ENCODE peak calls at places on chromosomes 11 and 22, in eight cellular contexts. Y is pancreas, S is K562, U is A549, X is lower lobe of right lung, T is RWPE2, L is right lobe of liver, G is body of pancreas. Z is an unnamed sample.

GRCh38 chr11:86211619-86212018 is 32.9 kb upstream of the EED start:
- ATAC-seq in Y (no peak), S (peak), U (no peak), X (no peak), T (peak), L (no peak), G (no peak), Z (no peak)

GRCh38 chr11:8722809-8723208 is 40.2 kb downstream of the RPL27A start:
- ATAC-seq in Y (no peak), S (no peak), U (no peak), X (no peak), T (no peak), L (no peak), G (no peak), Z (no peak)

GRCh38 chr11:86781546-86781945 is 18.8 kb upstream of the PRSS23 start:
- ATAC-seq in Y (no peak), S (peak), U (no peak), X (no peak), T (no peak), L (no peak), G (no peak), Z (no peak)

GRCh38 chr22:20273720-20274119 is 5.6 kb upstream of the RTN4R start:
- ATAC-seq in Y (no peak), S (no peak), U (no peak), X (no peak), T (no peak), L (no peak), G (no peak), Z (no peak)

GRCh38 chr11:60332923-60333322 is 5.9 kb downstream of the MS4A6E start:
- ATAC-seq in Y (no peak), S (no peak), U (no peak), X (peak), T (no peak), L (peak), G (no peak), Z (no peak)

GRCh38 chr11:89660234-89660633 is 49.9 kb upstream of the TRIM77 start:
- ATAC-seq in Y (no peak), S (no peak), U (no peak), X (no peak), T (no peak), L (peak), G (no peak), Z (no peak)

GRCh38 chr11:102914238-102915043 is 39.7 kb upstream of the MMP12 start:
- ATAC-seq in Y (peak), S (peak), U (peak), X (peak), T (peak), L (peak), G (peak), Z (peak)

GRCh38 chr22:28911279-28911640 is 27.9 kb downstream of the ZNRF3 start:
- ATAC-seq in Y (peak), S (no peak), U (peak), X (peak), T (no peak), L (peak), G (no peak), Z (peak)

GRCh38 chr22:24094966-24095365 is 83.9 kb downstream of the CABIN1 start:
- ATAC-seq in Y (no peak), S (no peak), U (no peak), X (no peak), T (no peak), L (no peak), G (no peak), Z (no peak)

GRCh38 chr11:30478923-30479322 is 107.2 kb downstream of the MPPED2 start:
- ATAC-seq in Y (peak), S (no peak), U (no peak), X (no peak), T (no peak), L (peak), G (no peak), Z (no peak)

GRCh38 chr22:44523981-44524759 is 26.1 kb upstream of the RTL6 start:
- ATAC-seq in Y (no peak), S (no peak), U (no peak), X (no peak), T (no peak), L (peak), G (peak), Z (peak)

GRCh38 chr22:44281706-44282637 is 30.8 kb downstream of the SHISAL1 start:
- ATAC-seq in Y (no peak), S (no peak), U (no peak), X (no peak), T (no peak), L (no peak), G (no peak), Z (no peak)

GRCh38 chr11:73637012-73637411 is 9.4 kb upstream of the PLEKHB1 start:
- ATAC-seq in Y (no peak), S (peak), U (no peak), X (no peak), T (no peak), L (no peak), G (no peak), Z (no peak)

GRCh38 chr22:47046411-47047065 is 284.1 kb downstream of the TBC1D22A start:
- ATAC-seq in Y (no peak), S (no peak), U (no peak), X (no peak), T (no peak), L (no peak), G (no peak), Z (no peak)

GRCh38 chr11:121929581-121929980 is 186.4 kb downstream of the BLID start:
- ATAC-seq in Y (peak), S (no peak), U (no peak), X (no peak), T (no peak), L (peak), G (peak), Z (no peak)

GRCh38 chr11:103681855-103682254 is 354.6 kb upstream of the DDI1 start:
- ATAC-seq in Y (peak), S (no peak), U (peak), X (peak), T (no peak), L (no peak), G (peak), Z (no peak)

GRCh38 chr11:95494856-95495255 is 263.9 kb upstream of the SESN3 start:
- ATAC-seq in Y (no peak), S (no peak), U (no peak), X (no peak), T (no peak), L (no peak), G (no peak), Z (no peak)

GRCh38 chr11:90930252-90930651 is 707.4 kb upstream of the CHORDC1 start:
- ATAC-seq in Y (no peak), S (no peak), U (no peak), X (no peak), T (no peak), L (no peak), G (no peak), Z (no peak)
- TF ChIP-seq CTCF in Y (no peak), S (no peak), U (no peak), X (no peak), T (no peak), L (no peak), G (no peak), Z (no peak)

GRCh38 chr22:30212363-30212995 is 34.1 kb downstream of the LIF start:
- ATAC-seq in Y (peak), S (no peak), U (peak), X (peak), T (peak), L (peak), G (peak), Z (peak)

GRCh38 chr22:30214703-30215405 is 31.7 kb downstream of the LIF start:
- ATAC-seq in Y (no peak), S (no peak), U (no peak), X (no peak), T (no peak), L (no peak), G (no peak), Z (no peak)

GRCh38 chr22:30211124-30211820 is 35.3 kb downstream of the LIF start:
- ATAC-seq in Y (no peak), S (no peak), U (no peak), X (no peak), T (no peak), L (no peak), G (no peak), Z (no peak)

GRCh38 chr22:30210235-30210831 is 36.2 kb downstream of the LIF start:
- ATAC-seq in Y (peak), S (no peak), U (peak), X (no peak), T (peak), L (no peak), G (peak), Z (no peak)

GRCh38 chr22:30212996-30213441 is 33.5 kb downstream of the LIF start:
- ATAC-seq in Y (no peak), S (no peak), U (peak), X (peak), T (peak), L (peak), G (no peak), Z (no peak)
- H3K27ac ChIP-seq in Y (peak), S (no peak), U (peak), X (peak), T (peak), L (peak), G (peak), Z (no peak)

GRCh38 chr11:65112226-65112550 is 516 bp downstream of the TM7SF2 start:
- ATAC-seq in Y (no peak), S (no peak), U (peak), X (no peak), T (no peak), L (no peak), G (no peak), Z (peak)

GRCh38 chr11:65113839-65114238 is 2.2 kb downstream of the TM7SF2 start:
- ATAC-seq in Y (peak), S (no peak), U (no peak), X (no peak), T (no peak), L (peak), G (peak), Z (no peak)

GRCh38 chr11:65113361-65113756 is 1.7 kb downstream of the TM7SF2 start:
- ATAC-seq in Y (no peak), S (no peak), U (no peak), X (no peak), T (no peak), L (no peak), G (no peak), Z (no peak)

GRCh38 chr11:65111537-65112225 is at the start of gene TM7SF2:
- ATAC-seq in Y (peak), S (peak), U (peak), X (peak), T (peak), L (peak), G (peak), Z (peak)

DNA sequence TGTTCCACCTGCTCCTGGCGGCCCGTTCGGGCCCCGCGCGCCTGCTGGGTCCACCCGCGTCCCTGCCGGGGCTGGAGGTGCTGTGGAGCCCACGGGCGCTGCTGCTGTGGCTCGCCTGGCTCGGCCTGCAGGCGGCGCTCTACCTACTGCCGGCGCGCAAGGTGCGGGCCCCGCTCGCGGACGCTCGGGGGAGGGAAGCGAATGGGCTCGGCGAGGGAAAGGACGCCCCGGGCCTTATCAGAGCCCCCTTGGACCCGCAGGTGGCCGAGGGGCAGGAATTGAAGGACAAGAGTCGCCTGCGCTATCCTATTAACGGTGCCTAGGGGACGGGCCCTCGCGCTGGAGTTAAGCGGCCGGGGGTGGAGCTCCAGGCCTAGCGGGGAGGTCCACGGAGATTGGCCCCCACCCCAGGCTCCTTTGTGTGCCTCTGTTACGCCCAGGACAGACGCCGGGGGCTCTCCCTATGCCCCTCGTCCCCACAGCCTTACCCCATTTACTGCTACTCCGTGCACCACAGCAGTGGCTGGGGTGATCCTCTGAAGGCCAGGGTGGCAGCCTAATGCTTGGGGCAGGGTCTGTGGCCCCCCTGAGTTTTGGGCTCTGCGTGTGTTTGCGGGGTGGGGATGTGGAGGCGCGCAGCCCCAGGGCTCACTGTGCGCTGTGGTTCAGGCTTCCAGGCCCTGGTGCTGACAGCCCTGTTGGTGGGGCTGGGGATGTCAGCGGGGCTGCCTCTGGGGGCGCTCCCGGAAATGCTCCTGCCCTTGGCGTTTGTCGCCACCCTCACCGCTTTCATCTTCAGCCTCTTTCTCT is 1.1 kb downstream of the TM7SF2 start:
- ATAC-seq in Y (peak), S (peak), U (peak), X (peak), T (peak), L (peak), G (peak), Z (peak)
- TF ChIP-seq CTCF in Y (peak), S (peak), U (peak), X (peak), T (peak), L (peak), G (peak), Z (peak)

DNA sequence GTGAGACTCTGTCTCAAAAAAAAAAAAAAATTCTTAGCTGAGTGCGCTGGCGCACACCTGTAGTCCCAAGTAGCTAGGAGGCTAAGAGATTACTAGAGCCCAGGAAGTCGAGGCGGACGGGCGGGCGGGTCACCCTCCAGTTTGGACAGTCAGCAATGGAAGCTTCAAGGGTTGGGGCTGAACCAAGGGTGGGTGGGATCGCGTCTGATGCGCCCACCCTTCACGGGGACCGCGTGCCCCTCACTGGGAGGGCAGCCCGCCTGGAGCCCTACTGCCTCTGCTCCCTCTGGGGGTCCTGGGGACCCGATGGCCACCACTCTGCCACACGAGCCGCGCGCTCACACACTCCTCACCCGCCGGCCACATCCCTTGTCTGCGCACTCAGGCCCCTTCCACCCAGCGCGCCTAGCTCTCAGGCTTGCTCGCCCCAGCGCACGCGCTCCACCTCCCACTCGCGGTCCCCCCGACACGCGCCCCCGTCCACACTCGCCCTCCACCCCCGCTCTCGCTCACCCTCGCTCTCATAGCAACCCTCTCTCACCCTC is 494 bp downstream of the CHID1 start:
- ATAC-seq in Y (no peak), S (peak), U (no peak), X (peak), T (peak), L (no peak), G (peak), Z (no peak)
- H3K27ac ChIP-seq in Y (no peak), S (peak), U (peak), X (peak), T (peak), L (no peak), G (peak), Z (peak)

GRCh38 chr22:21624120-21624879 is 5.5 kb downstream of the YDJC start:
- ATAC-seq in Y (no peak), S (peak), U (peak), X (no peak), T (peak), L (peak), G (no peak), Z (no peak)
- TF ChIP-seq CTCF in Y (no peak), S (no peak), U (peak), X (peak), T (peak), L (no peak), G (no peak), Z (no peak)

GRCh38 chr11:57640068-57640800 is 9.5 kb downstream of the YPEL4 start:
- ATAC-seq in Y (no peak), S (no peak), U (no peak), X (no peak), T (no peak), L (peak), G (no peak), Z (no peak)

GRCh38 chr11:57639321-57640067 is 10.2 kb downstream of the YPEL4 start:
- ATAC-seq in Y (no peak), S (no peak), U (no peak), X (no peak), T (peak), L (peak), G (no peak), Z (no peak)

GRCh38 chr11:57637626-57638004 is 12.1 kb downstream of the YPEL4 start:
- ATAC-seq in Y (peak), S (no peak), U (peak), X (peak), T (peak), L (no peak), G (peak), Z (peak)

GRCh38 chr11:57638005-57638760 is 11.5 kb downstream of the YPEL4 start:
- ATAC-seq in Y (peak), S (no peak), U (peak), X (peak), T (peak), L (peak), G (peak), Z (peak)

DNA sequence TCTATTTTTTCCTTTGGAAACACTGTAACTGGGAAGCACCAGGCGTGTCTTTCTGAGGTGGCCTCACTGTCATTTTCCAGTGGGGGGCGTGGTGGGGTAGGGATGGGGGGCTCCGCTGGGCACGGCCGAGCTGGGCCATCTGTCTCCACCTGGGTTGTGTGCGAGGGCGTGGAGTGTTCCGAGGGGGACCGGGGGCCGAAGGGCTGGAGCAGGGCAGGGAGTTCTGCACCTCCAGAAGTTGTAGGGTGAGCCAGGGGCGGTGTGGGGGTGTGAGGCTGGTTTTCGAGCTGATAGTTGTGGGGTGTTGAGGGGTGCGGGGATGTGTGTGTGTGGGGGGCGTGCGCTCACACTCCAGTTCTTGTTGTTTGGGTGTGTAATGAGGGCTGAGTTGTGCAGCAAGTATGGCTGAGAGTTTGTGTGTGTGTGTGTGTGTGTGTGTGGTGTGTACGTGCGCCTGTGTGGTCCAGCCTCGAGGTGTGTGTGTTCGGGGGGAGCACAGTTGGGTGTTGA is 10.8 kb downstream of the YPEL4 start:
- ATAC-seq in Y (peak), S (no peak), U (peak), X (peak), T (no peak), L (peak), G (no peak), Z (no peak)
- H3K27ac ChIP-seq in Y (no peak), S (no peak), U (peak), X (peak), T (peak), L (peak), G (peak), Z (peak)

GRCh38 chr11:46242961-46243795 is 34.3 kb upstream of the CREB3L1 start:
- ATAC-seq in Y (peak), S (peak), U (peak), X (peak), T (peak), L (peak), G (peak), Z (peak)
- TF ChIP-seq CTCF in Y (no peak), S (peak), U (no peak), X (no peak), T (no peak), L (no peak), G (no peak), Z (peak)

GRCh38 chr11:120121336-120121735 is 16.6 kb downstream of the TRIM29 start:
- ATAC-seq in Y (peak), S (no peak), U (no peak), X (peak), T (peak), L (no peak), G (peak), Z (no peak)
- H3K27ac ChIP-seq in Y (peak), S (no peak), U (peak), X (peak), T (peak), L (no peak), G (peak), Z (no peak)

GRCh38 chr11:5380740-5381342 is 2.8 kb upstream of the OR51M1 start:
- ATAC-seq in Y (peak), S (peak), U (peak), X (peak), T (peak), L (peak), G (peak), Z (no peak)
- TF ChIP-seq CTCF in Y (peak), S (peak), U (peak), X (peak), T (peak), L (peak), G (peak), Z (peak)